ENCODE peak calls at places on chromosomes 1 and 21, in eight cellular contexts. One of them, this sample, is unnamed.

GRCh38 chr1:22689505-22689904 is 21.1 kb upstream of the EPHB2 start:
- DNase-seq in AG04450: peak; percentile 45
- DNase-seq in stimulated activated CD8-positive, alpha-beta memory T cell treated with anti-CD3 and anti-CD28 coated beads, Interleukin-4, amount 100 ng/mL, for 1 hour: no peak
- DNase-seq in heart left ventricle: no peak
- DNase-seq in substantia nigra: no peak
- DNase-seq in stimulated activated CD4-positive, alpha-beta T cell treated with anti-CD3 and anti-CD28 coated beads, Interleukin-1b, Interleukin-23, amount 100 ng/mL, for 24 hours: no peak
- DNase-seq in Right ventricle myocardium superior: no peak
- DNase-seq in suprapubic skin: no peak
- DNase-seq in this sample: no peak

GRCh38 chr1:175742790-175743459 is 470 bp downstream of the TNR start:
- DNase-seq in AG04450: no peak
- DNase-seq in stimulated activated CD8-positive, alpha-beta memory T cell treated with anti-CD3 and anti-CD28 coated beads, Interleukin-4, amount 100 ng/mL, for 1 hour: no peak
- DNase-seq in heart left ventricle: no peak
- DNase-seq in substantia nigra: no peak
- DNase-seq in stimulated activated CD4-positive, alpha-beta T cell treated with anti-CD3 and anti-CD28 coated beads, Interleukin-1b, Interleukin-23, amount 100 ng/mL, for 24 hours: no peak
- DNase-seq in Right ventricle myocardium superior: no peak
- DNase-seq in suprapubic skin: no peak
- DNase-seq in this sample: peak; percentile 50

GRCh38 chr1:101376121-101377095 is 139.6 kb downstream of the S1PR1 start:
- DNase-seq in AG04450: no peak
- DNase-seq in stimulated activated CD8-positive, alpha-beta memory T cell treated with anti-CD3 and anti-CD28 coated beads, Interleukin-4, amount 100 ng/mL, for 1 hour: no peak
- DNase-seq in heart left ventricle: no peak
- DNase-seq in substantia nigra: no peak
- DNase-seq in stimulated activated CD4-positive, alpha-beta T cell treated with anti-CD3 and anti-CD28 coated beads, Interleukin-1b, Interleukin-23, amount 100 ng/mL, for 24 hours: no peak
- DNase-seq in Right ventricle myocardium superior: no peak
- DNase-seq in suprapubic skin: no peak
- DNase-seq in this sample: no peak

GRCh38 chr21:45767071-45768006 is 123.8 kb downstream of the PCBP3 start:
- DNase-seq in AG04450: no peak
- DNase-seq in stimulated activated CD8-positive, alpha-beta memory T cell treated with anti-CD3 and anti-CD28 coated beads, Interleukin-4, amount 100 ng/mL, for 1 hour: no peak
- DNase-seq in heart left ventricle: no peak
- DNase-seq in substantia nigra: no peak
- DNase-seq in stimulated activated CD4-positive, alpha-beta T cell treated with anti-CD3 and anti-CD28 coated beads, Interleukin-1b, Interleukin-23, amount 100 ng/mL, for 24 hours: no peak
- DNase-seq in Right ventricle myocardium superior: no peak
- DNase-seq in suprapubic skin: no peak
- DNase-seq in this sample: no peak

GRCh38 chr1:210222288-210223006 is 10.1 kb upstream of the SERTAD4 start:
- DNase-seq in AG04450: no peak
- DNase-seq in stimulated activated CD8-positive, alpha-beta memory T cell treated with anti-CD3 and anti-CD28 coated beads, Interleukin-4, amount 100 ng/mL, for 1 hour: no peak
- DNase-seq in heart left ventricle: peak; percentile 28
- DNase-seq in substantia nigra: no peak
- DNase-seq in stimulated activated CD4-positive, alpha-beta T cell treated with anti-CD3 and anti-CD28 coated beads, Interleukin-1b, Interleukin-23, amount 100 ng/mL, for 24 hours: no peak
- DNase-seq in Right ventricle myocardium superior: no peak
- DNase-seq in suprapubic skin: no peak
- DNase-seq in this sample: no peak

GRCh38 chr1:234913771-234914170 is 214.9 kb downstream of the TOMM20 start:
- DNase-seq in AG04450: no peak
- DNase-seq in stimulated activated CD8-positive, alpha-beta memory T cell treated with anti-CD3 and anti-CD28 coated beads, Interleukin-4, amount 100 ng/mL, for 1 hour: no peak
- DNase-seq in heart left ventricle: no peak
- DNase-seq in substantia nigra: no peak
- DNase-seq in stimulated activated CD4-positive, alpha-beta T cell treated with anti-CD3 and anti-CD28 coated beads, Interleukin-1b, Interleukin-23, amount 100 ng/mL, for 24 hours: no peak
- DNase-seq in Right ventricle myocardium superior: no peak
- DNase-seq in suprapubic skin: no peak
- DNase-seq in this sample: no peak

GRCh38 chr1:202365092-202365815 is 16.8 kb downstream of the PPP1R12B start:
- DNase-seq in AG04450: no peak
- DNase-seq in stimulated activated CD8-positive, alpha-beta memory T cell treated with anti-CD3 and anti-CD28 coated beads, Interleukin-4, amount 100 ng/mL, for 1 hour: no peak
- DNase-seq in heart left ventricle: no peak
- DNase-seq in substantia nigra: no peak
- DNase-seq in stimulated activated CD4-positive, alpha-beta T cell treated with anti-CD3 and anti-CD28 coated beads, Interleukin-1b, Interleukin-23, amount 100 ng/mL, for 24 hours: no peak
- DNase-seq in Right ventricle myocardium superior: no peak
- DNase-seq in suprapubic skin: no peak
- DNase-seq in this sample: no peak

GRCh38 chr1:220879509-220880366 is 495 bp downstream of the HLX start:
- DNase-seq in AG04450: no peak
- DNase-seq in stimulated activated CD8-positive, alpha-beta memory T cell treated with anti-CD3 and anti-CD28 coated beads, Interleukin-4, amount 100 ng/mL, for 1 hour: no peak
- DNase-seq in heart left ventricle: peak; percentile 53
- DNase-seq in substantia nigra: no peak
- DNase-seq in stimulated activated CD4-positive, alpha-beta T cell treated with anti-CD3 and anti-CD28 coated beads, Interleukin-1b, Interleukin-23, amount 100 ng/mL, for 24 hours: no peak
- DNase-seq in Right ventricle myocardium superior: peak; percentile 82
- DNase-seq in suprapubic skin: no peak
- DNase-seq in this sample: peak; percentile 11

GRCh38 chr1:246151796-246152434 is 355.2 kb downstream of the SMYD3 start:
- DNase-seq in AG04450: no peak
- DNase-seq in stimulated activated CD8-positive, alpha-beta memory T cell treated with anti-CD3 and anti-CD28 coated beads, Interleukin-4, amount 100 ng/mL, for 1 hour: no peak
- DNase-seq in heart left ventricle: no peak
- DNase-seq in substantia nigra: no peak
- DNase-seq in stimulated activated CD4-positive, alpha-beta T cell treated with anti-CD3 and anti-CD28 coated beads, Interleukin-1b, Interleukin-23, amount 100 ng/mL, for 24 hours: no peak
- DNase-seq in Right ventricle myocardium superior: no peak
- DNase-seq in suprapubic skin: no peak
- DNase-seq in this sample: peak; percentile 22

GRCh38 chr1:41795205-41795762 is 123.4 kb downstream of the HIVEP3 start:
- DNase-seq in AG04450: no peak
- DNase-seq in stimulated activated CD8-positive, alpha-beta memory T cell treated with anti-CD3 and anti-CD28 coated beads, Interleukin-4, amount 100 ng/mL, for 1 hour: no peak
- DNase-seq in heart left ventricle: no peak
- DNase-seq in substantia nigra: no peak
- DNase-seq in stimulated activated CD4-positive, alpha-beta T cell treated with anti-CD3 and anti-CD28 coated beads, Interleukin-1b, Interleukin-23, amount 100 ng/mL, for 24 hours: no peak
- DNase-seq in Right ventricle myocardium superior: no peak
- DNase-seq in suprapubic skin: no peak
- DNase-seq in this sample: peak; percentile 43

GRCh38 chr1:172144445-172145060 is 275.9 kb upstream of the C1orf105 start:
- DNase-seq in AG04450: peak; percentile 94
- DNase-seq in stimulated activated CD8-positive, alpha-beta memory T cell treated with anti-CD3 and anti-CD28 coated beads, Interleukin-4, amount 100 ng/mL, for 1 hour: no peak
- DNase-seq in heart left ventricle: peak; percentile 85
- DNase-seq in substantia nigra: no peak
- DNase-seq in stimulated activated CD4-positive, alpha-beta T cell treated with anti-CD3 and anti-CD28 coated beads, Interleukin-1b, Interleukin-23, amount 100 ng/mL, for 24 hours: no peak
- DNase-seq in Right ventricle myocardium superior: peak; percentile 80
- DNase-seq in suprapubic skin: peak; percentile 90
- DNase-seq in this sample: no peak